ENCODE peak calls at places on chromosomes 13 and 19, in eight cellular contexts. T is CD4-positive, alpha-beta memory T cell; N is AG10803; R is testis; G is A549; H is LNCaP clone FGC; V is heart left ventricle; E is stomach. O is an unnamed sample.

GRCh38 chr19:4409123-4409933 is 6.9 kb downstream of the CHAF1A start:
- DNase-seq in N (no peak), R (no peak), H (no peak), G (no peak), T (no peak), E (no peak), V (peak), O (no peak)

GRCh38 chr19:40416918-40417713 is 3.9 kb upstream of the PRX start:
- DNase-seq in E (peak), G (no peak), T (no peak), H (no peak), N (peak), R (peak), V (no peak), O (no peak)

GRCh38 chr19:45322311-45322710 is 364 bp downstream of the CKM start:
- DNase-seq in R (no peak), T (no peak), E (no peak), G (no peak), N (no peak), V (no peak), H (no peak), O (no peak)

GRCh38 chr19:13623686-13624405 is 117.6 kb upstream of the CACNA1A start:
- DNase-seq in R (no peak), E (no peak), T (no peak), G (no peak), V (no peak), N (no peak), H (no peak), O (no peak)

GRCh38 chr13:101565327-101565726 is 112.9 kb downstream of the ITGBL1 start:
- DNase-seq in R (no peak), E (no peak), G (no peak), N (no peak), H (no peak), T (no peak), V (no peak), O (no peak)

GRCh38 chr19:46388311-46389095 is 24.9 kb downstream of the CCDC8 start:
- DNase-seq in E (no peak), N (no peak), G (no peak), V (peak), H (no peak), T (no peak), R (no peak), O (no peak)

GRCh38 chr13:79522583-79522982 is 41.6 kb downstream of the NDFIP2 start:
- DNase-seq in T (no peak), R (no peak), G (no peak), V (no peak), H (no peak), N (peak), E (no peak), O (no peak)

GRCh38 chr13:113857531-113858195 is 6.2 kb downstream of the GAS6 start:
- DNase-seq in N (no peak), H (no peak), G (no peak), T (no peak), R (peak), V (no peak), E (peak), O (no peak)

GRCh38 chr13:98273067-98273823 is 96.2 kb upstream of the RNF113B start:
- DNase-seq in H (no peak), T (no peak), G (no peak), N (no peak), E (no peak), R (no peak), V (no peak), O (no peak)

GRCh38 chr19:42198676-42199439 is 18.6 kb downstream of the DEDD2 start:
- DNase-seq in R (no peak), H (no peak), G (no peak), T (peak), E (peak), N (no peak), V (peak), O (no peak)

GRCh38 chr19:51589511-51589910 is 18.4 kb downstream of the ZNF175 start:
- DNase-seq in T (no peak), H (no peak), E (no peak), N (no peak), V (no peak), G (no peak), R (no peak), O (no peak)

GRCh38 chr19:51586799-51587198 is 15.7 kb downstream of the ZNF175 start:
- DNase-seq in G (no peak), E (no peak), V (no peak), T (no peak), H (no peak), N (no peak), R (no peak), O (no peak)

GRCh38 chr19:51587264-51588191 is 16.4 kb downstream of the ZNF175 start:
- DNase-seq in N (no peak), R (no peak), G (no peak), V (no peak), E (no peak), H (no peak), T (no peak), O (no peak)

GRCh38 chr19:51590441-51590840 is 19.4 kb downstream of the ZNF175 start:
- DNase-seq in G (no peak), V (no peak), N (no peak), E (no peak), H (no peak), R (no peak), T (no peak), O (no peak)

GRCh38 chr19:51586103-51586728 is 15.1 kb downstream of the ZNF175 start:
- DNase-seq in G (no peak), V (no peak), N (no peak), H (no peak), T (no peak), E (no peak), R (no peak), O (no peak)
- H3K4me3 ChIP-seq in G (no peak), V (no peak), N (no peak), H (no peak), T (no peak), E (no peak), R (no peak), O (no peak)

GRCh38 chr13:109654341-109655205 is 131.8 kb downstream of the IRS2 start:
- DNase-seq in E (no peak), N (peak), G (no peak), V (no peak), H (no peak), R (no peak), T (no peak), O (no peak)
- H3K4me3 ChIP-seq in E (no peak), N (no peak), G (no peak), V (no peak), H (no peak), R (no peak), T (no peak), O (no peak)

GRCh38 chr19:32339988-32340874 is 5.2 kb upstream of the ZNF507 start:
- DNase-seq in R (peak), G (peak), H (no peak), T (peak), V (peak), E (peak), N (peak), O (peak)
- H3K4me3 ChIP-seq in R (no peak), G (no peak), H (no peak), T (no peak), V (no peak), E (no peak), N (no peak), O (no peak)

DNA sequence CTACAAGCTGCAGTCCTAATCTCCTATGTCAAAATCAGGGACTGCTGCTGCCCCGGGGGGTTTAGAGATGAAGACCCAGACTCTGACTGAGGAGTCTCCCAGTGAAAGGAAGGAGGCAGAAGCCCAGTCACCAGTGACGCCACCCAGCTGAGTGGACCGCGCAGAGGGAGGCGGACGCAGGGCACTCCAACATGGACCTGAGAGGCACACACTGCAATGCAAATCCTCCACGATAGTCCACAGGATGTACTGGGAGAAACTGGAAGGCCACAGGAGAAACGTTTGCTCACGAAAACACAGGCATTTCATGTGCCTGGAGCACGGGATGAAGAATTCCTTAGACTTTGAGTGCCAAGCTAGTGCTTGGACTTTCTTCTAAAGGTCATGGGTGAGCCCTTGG is 58.3 kb downstream of the IRS2 start:
- DNase-seq in G (no peak), N (no peak), V (no peak), H (no peak), R (no peak), E (no peak), T (no peak), O (no peak)
- H3K4me3 ChIP-seq in G (no peak), N (no peak), V (no peak), H (no peak), R (no peak), E (no peak), T (no peak), O (no peak)

GRCh38 chr13:46106839-46107371 is 2.1 kb upstream of the CPB2 start:
- DNase-seq in H (no peak), N (no peak), V (no peak), E (no peak), R (no peak), G (no peak), T (no peak), O (no peak)
- H3K4me3 ChIP-seq in H (no peak), N (no peak), V (no peak), E (no peak), R (no peak), G (no peak), T (no peak), O (no peak)

GRCh38 chr19:47428177-47428894 is 9.0 kb upstream of the MEIS3 start:
- DNase-seq in E (peak), V (peak), N (peak), T (peak), R (peak), G (peak), H (peak), O (peak)
- H3K4me3 ChIP-seq in E (peak), V (peak), N (peak), T (peak), R (no peak), G (peak), H (no peak), O (peak)

DNA sequence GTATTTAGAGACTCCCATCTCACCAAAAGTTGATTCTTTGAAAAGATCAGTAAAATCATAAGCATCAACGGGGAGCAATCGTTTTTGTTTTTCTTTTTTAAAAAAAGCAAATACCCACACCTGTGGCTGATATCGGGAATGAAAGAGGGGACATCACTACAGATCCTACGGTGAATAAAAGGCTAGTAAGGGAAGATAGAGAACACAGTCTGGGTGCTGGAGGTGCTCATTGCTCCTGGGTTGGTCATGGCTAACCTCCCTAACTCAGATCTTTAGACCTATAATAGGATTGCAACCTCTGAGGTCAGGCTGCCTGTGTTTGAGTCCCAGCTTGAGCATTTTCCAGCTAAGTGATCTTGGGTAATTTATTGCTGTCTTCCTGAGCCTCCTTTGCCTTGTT is 1.1 kb downstream of the EHD2 start:
- DNase-seq in T (no peak), V (no peak), G (no peak), N (no peak), E (no peak), H (no peak), R (no peak), O (no peak)
- H3K4me3 ChIP-seq in T (no peak), V (peak), G (peak), N (peak), E (peak), H (no peak), R (peak), O (no peak)

DNA sequence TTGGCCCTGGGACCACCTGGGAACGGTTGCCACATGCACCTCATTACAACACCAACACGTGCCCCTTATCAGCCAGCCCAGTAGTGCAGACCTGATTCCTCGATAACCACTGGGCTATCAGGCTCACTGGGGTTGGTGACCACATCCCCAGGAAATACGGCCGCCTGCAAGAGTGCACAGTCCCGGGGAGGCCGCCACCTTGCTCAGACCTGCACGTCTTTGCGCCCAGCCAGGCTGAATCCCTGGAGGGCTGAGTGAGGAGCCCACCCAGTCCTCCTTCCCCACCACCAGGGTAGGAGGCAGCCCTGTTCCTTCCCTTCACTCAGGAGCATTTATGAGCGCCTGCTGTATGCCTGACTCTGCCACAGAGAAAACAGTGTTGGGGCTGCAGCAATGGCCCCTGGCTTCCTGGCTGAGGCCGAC is 67.8 kb downstream of the CEBPG start:
- DNase-seq in N (no peak), T (no peak), G (no peak), R (no peak), V (peak), E (no peak), H (no peak), O (no peak)
- H3K4me3 ChIP-seq in N (no peak), T (no peak), G (no peak), R (no peak), V (no peak), E (no peak), H (no peak), O (no peak)

GRCh38 chr13:75763511-75763910 is 127.4 kb downstream of the LMO7 start:
- DNase-seq in N (no peak), R (no peak), T (no peak), G (no peak), H (peak), E (no peak), V (no peak), O (no peak)

GRCh38 chr13:75766636-75767035 is 130.5 kb downstream of the LMO7 start:
- DNase-seq in N (no peak), V (no peak), E (no peak), H (no peak), G (no peak), R (no peak), T (peak), O (no peak)

GRCh38 chr13:75762967-75763366 is 126.8 kb downstream of the LMO7 start:
- DNase-seq in T (no peak), R (no peak), H (no peak), N (no peak), G (no peak), E (no peak), V (no peak), O (no peak)

GRCh38 chr13:75762066-75762937 is 126.2 kb downstream of the LMO7 start:
- DNase-seq in E (peak), G (no peak), R (no peak), V (no peak), H (no peak), N (no peak), T (peak), O (no peak)

DNA sequence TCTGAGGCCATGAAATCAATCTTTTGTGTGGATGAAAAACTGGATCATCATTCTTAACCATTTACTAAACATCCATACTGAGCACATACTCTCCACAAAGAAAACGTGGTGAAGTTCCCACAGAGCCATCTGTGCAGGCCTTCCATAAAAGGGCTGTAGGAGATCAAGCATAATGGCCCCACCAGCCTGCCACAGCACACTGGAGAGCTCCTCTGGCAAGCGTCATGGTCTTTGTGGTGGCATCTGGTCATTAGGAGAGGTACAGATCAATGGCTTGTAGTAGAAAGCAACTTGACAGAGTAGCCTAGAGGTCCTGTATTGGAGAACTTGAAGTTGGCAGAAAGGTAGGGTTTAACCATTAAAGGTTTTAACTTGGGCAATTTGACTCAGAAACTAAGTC is 128.1 kb downstream of the LMO7 start:
- DNase-seq in E (no peak), G (no peak), H (no peak), R (no peak), T (no peak), N (no peak), V (no peak), O (peak)
- H3K4me3 ChIP-seq in E (peak), G (no peak), H (no peak), R (no peak), T (no peak), N (no peak), V (no peak), O (no peak)

GRCh38 chr13:67146523-67147130 is 83.5 kb downstream of the PCDH9 start:
- DNase-seq in H (no peak), G (no peak), T (no peak), R (no peak), N (no peak), V (no peak), E (no peak), O (no peak)
- H3K4me3 ChIP-seq in H (no peak), G (no peak), T (no peak), R (no peak), N (no peak), V (peak), E (no peak), O (no peak)

O was measured in BE2C.